ENCODE peak calls at places on chromosomes 13 and 19, in five cellular contexts. Z is fibroblast of lung, D is ELR, X is tibial nerve, J is GM12865. H is an unnamed sample.

GRCh38 chr19:39390460-39390758 is 497 bp downstream of the PAF1 start:
- DNase-seq in J (no peak), D (peak; percentile 62), X (no peak), Z (peak; percentile 9), H (no peak)

GRCh38 chr19:17205237-17206140 is 9.7 kb upstream of the USE1 start:
- DNase-seq in J (peak; percentile 71), Z (peak; percentile 64), D (peak; percentile 68), X (no peak), H (peak; percentile 32)

GRCh38 chr13:34207334-34207733 is 389.4 kb downstream of the RFC3 start:
- DNase-seq in J (no peak), D (peak; percentile 79), Z (peak; percentile 70), X (no peak), H (peak; percentile 42)

GRCh38 chr19:7516281-7516862 is 469 bp downstream of the ZNF358 start:
- DNase-seq in Z (no peak), J (no peak), X (no peak), D (no peak), H (no peak)

GRCh38 chr13:79386125-79386822 is 19.8 kb downstream of the RBM26 start:
- DNase-seq in J (peak; percentile 22), X (no peak), D (peak; percentile 54), Z (no peak), H (no peak)

GRCh38 chr19:48737360-48737998 is 2.9 kb downstream of the RASIP1 start:
- DNase-seq in D (no peak), X (no peak), Z (no peak), J (no peak), H (no peak)

GRCh38 chr19:43675269-43675879 is 5.4 kb upstream of the PLAUR start:
- DNase-seq in Z (peak; percentile 23), X (no peak), J (peak; percentile 36), D (peak; percentile 89), H (no peak)

GRCh38 chr13:27960362-27961226 is 8.5 kb downstream of the CDX2 start:
- DNase-seq in J (peak; percentile 45), X (no peak), Z (peak; percentile 13), D (no peak), H (peak; percentile 12)

GRCh38 chr13:25249001-25249543 is 38.2 kb downstream of the MTMR6 start:
- DNase-seq in D (peak; percentile 53), J (peak; percentile 48), X (peak; percentile 9), Z (peak; percentile 41), H (peak; percentile 46)

GRCh38 chr19:35403116-35403760 is 32.4 kb downstream of the GPR42 start:
- DNase-seq in X (no peak), D (no peak), Z (peak; percentile 3), J (peak; percentile 76), H (no peak)

GRCh38 chr13:85266331-85266730 is 532.9 kb downstream of the SLITRK6 start:
- DNase-seq in Z (no peak), X (no peak), J (no peak), D (peak; percentile 46), H (no peak)

GRCh38 chr13:112703935-112704633 is 14.2 kb downstream of the ATP11A start:
- DNase-seq in D (no peak), X (no peak), Z (no peak), J (no peak), H (no peak)

GRCh38 chr19:54173951-54174817 is 1.2 kb upstream of the TMC4 start:
- DNase-seq in J (no peak), X (no peak), D (no peak), Z (no peak), H (no peak)

GRCh38 chr13:36212789-36213188 is 1.6 kb downstream of the SOHLH2 start:
- DNase-seq in D (no peak), X (no peak), J (no peak), Z (no peak), H (peak; percentile 85)

GRCh38 chr19:23378948-23379347 is 16.3 kb downstream of the ZNF91 start:
- DNase-seq in Z (no peak), X (no peak), J (no peak), D (no peak), H (no peak)

GRCh38 chr19:12913011-12913561 is 6.0 kb downstream of the SYCE2 start:
- DNase-seq in D (peak; percentile 20), Z (peak; percentile 80), J (no peak), X (peak; percentile 63), H (peak; percentile 43)

GRCh38 chr19:56314018-56314583 is 538 bp downstream of the ZSCAN5A start:
- DNase-seq in D (peak; percentile 1), X (peak; percentile 9), J (no peak), Z (no peak), H (no peak)

GRCh38 chr19:32498641-32499200 is 82.3 kb upstream of the PDCD5 start:
- DNase-seq in J (no peak), D (no peak), X (no peak), Z (no peak), H (peak; percentile 97)

GRCh38 chr19:49938662-49939061 is 9.4 kb upstream of the NUP62 start:
- DNase-seq in X (no peak), D (no peak), J (no peak), Z (no peak), H (no peak)

GRCh38 chr19:40445945-40446784 is 2.0 kb upstream of the SERTAD3 start:
- DNase-seq in D (no peak), Z (no peak), X (no peak), J (no peak), H (no peak)

H was measured in myocyte.